ENCODE peak calls at places on chromosomes 11 and 22, in seven cellular contexts. S is astrocyte of the hippocampus; G is iPS-NIHi11; H is Daoy; Y is EH; D is naive thymus-derived CD8-positive, alpha-beta T cell; V is neuronal stem cell. X is an unnamed sample.

GRCh38 chr22:30266445-30267381 is at the start of gene OSM:
- DNase-seq in D (peak), Y (no peak), S (no peak), H (peak), V (no peak), G (no peak), X (no peak)

GRCh38 chr11:75509201-75509600 is 16.5 kb downstream of the GDPD5 start:
- DNase-seq in H (no peak), Y (no peak), S (no peak), D (no peak), G (no peak), V (no peak), X (no peak)

GRCh38 chr11:65382036-65382803 is at the start of gene SLC25A45:
- DNase-seq in G (peak), S (peak), H (peak), Y (peak), D (peak), V (no peak), X (peak)

GRCh38 chr22:47943729-47944700 is 1181.6 kb downstream of the TBC1D22A start:
- DNase-seq in H (no peak), V (no peak), G (no peak), S (no peak), D (no peak), Y (no peak), X (no peak)

GRCh38 chr11:57751676-57752253 is at the start of gene BTBD18:
- DNase-seq in H (peak), V (no peak), G (peak), D (no peak), S (peak), Y (peak), X (peak)

GRCh38 chr11:116895053-116895757 is 57.8 kb upstream of the APOA1 start:
- DNase-seq in Y (peak), H (peak), D (no peak), S (no peak), V (peak), G (peak), X (no peak)

GRCh38 chr11:61062181-61062955 is 39.9 kb upstream of the CD5 start:
- DNase-seq in Y (no peak), D (no peak), V (no peak), S (no peak), H (no peak), G (no peak), X (no peak)

GRCh38 chr11:106327134-106327533 is 249.7 kb downstream of the AASDHPPT start:
- DNase-seq in G (peak), D (no peak), H (no peak), S (no peak), V (no peak), Y (no peak), X (no peak)